ENCODE peak calls at places on chromosome X, in six cellular contexts. V is A549, U is transverse colon, D is gastrocnemius medialis, K is spleen, E is IMR-90. C is an unnamed sample. For H3K4me1, the result is how much of the 10 kb centered on the place peaks cover.

GRCh38 chrX:104330966-104331365 is 76.2 kb upstream of the ESX1 start:
- DNase-seq in V (no peak), U (no peak), D (no peak), K (no peak), E (peak), C (no peak)

GRCh38 chrX:39773923-39774803 is 323.6 kb downstream of the BCOR start:
- DNase-seq in V (no peak), U (no peak), D (no peak), K (peak), E (peak), C (no peak)

GRCh38 chrX:138930546-138930945 is 219.0 kb upstream of the FGF13 start:
- DNase-seq in V (no peak), U (no peak), D (no peak), K (no peak), E (no peak), C (no peak)

GRCh38 chrX:79117078-79117477 is 27.4 kb upstream of the GPR174 start:
- DNase-seq in V (no peak), U (no peak), D (no peak), K (no peak), E (no peak), C (no peak)

GRCh38 chrX:20354505-20354904 is 87.8 kb upstream of the RPS6KA3 start:
- DNase-seq in V (no peak), U (no peak), D (no peak), K (no peak), E (no peak), C (no peak)

GRCh38 chrX:150504399-150505186 is 63.8 kb upstream of the MTM1 start:
- DNase-seq in V (no peak), U (no peak), D (no peak), K (no peak), E (peak), C (no peak)

GRCh38 chrX:34300871-34301270 is 168.8 kb upstream of the FAM47A start:
- DNase-seq in V (no peak), U (no peak), D (no peak), K (no peak), E (peak), C (no peak)

GRCh38 chrX:109487640-109488039 is 5.8 kb upstream of the GUCY2F start:
- DNase-seq in V (no peak), U (no peak), D (no peak), K (no peak), E (no peak), C (no peak)

GRCh38 chrX:107712231-107713204 is 63.1 kb downstream of the TSC22D3 start:
- DNase-seq in V (no peak), U (peak), D (peak), K (peak), E (peak), C (peak)

GRCh38 chrX:10892605-10893225 is 218.4 kb upstream of the HCCS start:
- DNase-seq in V (no peak), U (no peak), D (no peak), K (no peak), E (peak), C (no peak)

GRCh38 chrX:136725446-136726104 is 55.2 kb downstream of the ARHGEF6 start:
- DNase-seq in V (no peak), U (no peak), D (peak), K (no peak), E (peak), C (no peak)

GRCh38 chrX:39206746-39207145 is 405.5 kb downstream of the MID1IP1 start:
- DNase-seq in V (no peak), U (no peak), D (no peak), K (no peak), E (no peak), C (no peak)

GRCh38 chrX:53279296-53280237 is 1.8 kb downstream of the IQSEC2 start:
- DNase-seq in V (no peak), U (peak), D (no peak), K (no peak), E (no peak), C (no peak)

GRCh38 chrX:27924261-27924660 is 57.0 kb downstream of the DCAF8L1 start:
- DNase-seq in V (no peak), U (no peak), D (no peak), K (no peak), E (peak), C (no peak)

GRCh38 chrX:68084765-68085164 is 348.5 kb downstream of the OPHN1 start:
- DNase-seq in V (no peak), U (no peak), D (peak), K (no peak), E (peak), C (no peak)

GRCh38 chrX:20143111-20143510 is 1.5 kb upstream of the EIF1AX start:
- DNase-seq in V (no peak), U (no peak), D (no peak), K (no peak), E (no peak), C (no peak)

GRCh38 chrX:103440621-103441020 is 64.3 kb downstream of the BEX3 start:
- DNase-seq in V (no peak), U (no peak), D (no peak), K (no peak), E (no peak), C (no peak)

GRCh38 chrX:72554448-72555140 is 18.0 kb downstream of the HDAC8 start:
- DNase-seq in V (peak), U (no peak), D (no peak), K (no peak), E (no peak), C (peak)
- TF ChIP-seq CTCF in V (peak), U (no peak), D (no peak), K (no peak), E (no peak), C (no peak)

DNA sequence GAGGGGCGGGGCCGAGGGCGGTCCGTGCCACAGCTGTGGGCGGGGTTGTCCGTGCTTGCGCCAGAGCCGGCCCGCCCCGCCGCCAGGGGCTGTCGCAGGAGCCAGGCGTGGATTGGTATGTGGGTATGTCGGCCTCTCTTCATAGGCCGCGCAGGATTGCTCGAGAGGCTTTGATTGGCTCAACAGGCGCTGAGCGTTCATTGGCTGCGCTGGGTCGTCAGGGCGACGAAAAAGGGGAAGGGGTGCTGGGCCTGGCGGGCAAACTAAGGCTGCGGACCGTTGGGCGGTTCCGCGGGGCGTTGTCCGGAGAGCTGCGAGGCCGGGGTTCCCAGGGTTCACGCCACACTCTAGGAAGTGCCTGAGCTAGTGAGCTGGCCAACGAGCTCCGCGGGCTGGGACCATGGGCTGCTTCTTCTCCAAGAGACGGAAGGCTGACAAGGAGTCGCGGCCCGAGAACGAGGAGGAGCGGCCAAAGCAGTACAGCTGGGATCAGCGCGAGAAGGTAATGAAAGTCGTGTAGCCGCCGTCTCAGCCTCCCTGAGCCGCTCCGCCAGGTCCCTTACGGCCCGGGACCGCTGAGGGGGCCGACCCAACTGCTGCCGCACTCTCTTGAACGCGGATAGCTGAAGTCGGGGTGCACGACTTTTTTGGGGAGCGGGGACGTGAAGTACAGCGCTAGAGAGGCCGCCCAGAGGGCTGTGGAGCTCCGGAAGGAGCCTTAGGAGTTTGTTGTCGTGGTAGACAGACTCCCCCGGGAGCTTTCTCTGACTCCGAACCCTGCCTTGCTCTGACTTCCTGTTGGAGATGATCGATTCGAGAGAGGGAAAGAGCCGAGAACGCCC is at the start of gene RP2:
- DNase-seq in V (peak), U (peak), D (peak), K (peak), E (peak), C (peak)
- TF ChIP-seq POLR2A in V (peak), U (peak), D (peak), K (peak), E (peak), C (peak)

GRCh38 chrX:21963226-21963625 is 22.7 kb downstream of the SMS start:
- DNase-seq in V (no peak), U (no peak), D (no peak), K (no peak), E (no peak), C (no peak)

GRCh38 chrX:21958888-21959287 is 18.4 kb downstream of the SMS start:
- DNase-seq in V (no peak), U (no peak), D (no peak), K (no peak), E (peak), C (no peak)

GRCh38 chrX:21960569-21960968 is 20.1 kb downstream of the SMS start:
- DNase-seq in V (no peak), U (no peak), D (no peak), K (no peak), E (no peak), C (no peak)

GRCh38 chrX:21959362-21960051 is 19.0 kb downstream of the SMS start:
- DNase-seq in V (no peak), U (no peak), D (no peak), K (no peak), E (no peak), C (no peak)

DNA sequence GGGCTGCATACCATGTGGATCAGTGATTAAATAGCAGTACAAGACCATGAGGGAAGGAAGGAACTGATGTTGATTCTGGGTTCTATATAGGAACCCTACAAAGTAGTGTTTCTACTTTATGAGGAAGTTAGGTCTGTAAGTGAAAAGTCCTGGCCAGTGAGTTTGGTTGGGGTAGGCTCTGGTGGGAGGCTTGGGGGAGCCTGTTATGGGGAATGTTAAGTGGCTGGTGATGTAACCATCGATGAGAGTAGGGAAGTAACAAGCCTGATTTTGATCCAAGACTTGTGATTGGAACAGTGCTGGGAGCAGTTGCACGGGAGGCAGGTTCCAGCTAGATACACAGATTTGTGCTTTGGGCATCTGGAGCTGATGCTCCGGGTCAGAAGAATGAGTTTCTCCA is 20.6 kb downstream of the SMS start:
- DNase-seq in V (no peak), U (no peak), D (no peak), K (no peak), E (no peak), C (no peak)
- H3K4me1 ChIP-seq in V (under half), U (under half), D (under half), K (under half), E (under half), C (under half)

DNA sequence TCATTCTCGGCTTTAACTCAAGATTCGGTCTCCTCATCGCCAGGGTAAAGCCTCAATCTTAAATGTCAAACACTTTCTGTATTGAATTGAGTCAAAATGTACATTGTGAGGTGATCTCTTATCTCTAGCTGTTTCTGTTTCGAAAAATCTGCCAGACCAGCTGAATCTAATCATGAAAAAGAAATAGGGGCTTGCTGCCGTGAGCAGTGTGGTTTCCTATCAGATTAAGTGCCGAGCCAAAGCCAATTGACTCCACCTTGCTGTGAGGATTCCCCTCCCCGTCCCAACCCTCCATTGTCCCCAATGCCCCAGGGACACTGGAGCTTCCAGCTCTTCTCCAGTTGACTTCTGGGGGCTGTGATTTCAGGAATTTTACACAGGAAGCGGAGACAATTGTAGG is 12.5 kb upstream of the CRLF2 start:
- DNase-seq in V (no peak), U (no peak), D (no peak), K (no peak), E (no peak), C (no peak)
- TF ChIP-seq CTCF in V (no peak), U (no peak), D (no peak), K (no peak), E (no peak), C (no peak)

GRCh38 chrX:14006489-14006888 is 23.2 kb downstream of the GEMIN8 start:
- DNase-seq in V (no peak), U (no peak), D (no peak), K (no peak), E (no peak), C (no peak)

GRCh38 chrX:14003876-14004425 is 25.7 kb downstream of the GEMIN8 start:
- DNase-seq in V (no peak), U (no peak), D (no peak), K (no peak), E (no peak), C (no peak)

GRCh38 chrX:14003028-14003427 is 26.7 kb downstream of the GEMIN8 start:
- DNase-seq in V (no peak), U (no peak), D (no peak), K (no peak), E (no peak), C (no peak)
- TF ChIP-seq POLR2A in V (no peak), U (no peak), D (no peak), K (no peak), E (no peak), C (no peak)

GRCh38 chrX:13690836-13691235 is 1.9 kb downstream of the RAB9A start:
- DNase-seq in V (no peak), U (no peak), D (no peak), K (no peak), E (no peak), C (no peak)
- H3K4me1 ChIP-seq in V (under half), U (under half), D (under half), K (under half), E (under half), C (under half)

GRCh38 chrX:118536687-118537461 is 41.3 kb downstream of the DOCK11 start:
- DNase-seq in V (peak), U (no peak), D (no peak), K (no peak), E (peak), C (no peak)
- TF ChIP-seq CTCF in V (peak), U (peak), D (no peak), K (peak), E (peak), C (no peak)

DNA sequence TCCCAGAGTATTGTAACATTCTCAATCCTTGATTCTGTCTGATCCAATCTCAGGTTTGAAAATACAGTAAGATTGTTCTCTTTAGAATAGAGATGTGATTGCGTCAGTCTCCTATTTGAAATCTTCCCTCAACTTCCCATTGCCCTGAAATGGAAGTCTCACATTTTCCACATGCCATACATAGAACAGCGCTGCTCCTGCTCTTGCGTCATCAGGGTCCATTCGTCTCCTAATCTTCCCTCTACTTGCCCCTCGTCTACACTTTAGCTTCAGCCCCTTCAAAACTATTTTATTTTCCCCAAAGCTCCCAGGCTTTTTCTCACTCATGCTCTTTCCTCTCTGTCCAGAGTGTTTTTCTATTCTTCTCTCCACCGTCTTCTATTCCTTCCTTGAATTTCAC is 301.7 kb upstream of the MAGEB2 start:
- DNase-seq in V (no peak), U (no peak), D (no peak), K (no peak), E (no peak), C (no peak)
- TF ChIP-seq POLR2A in V (no peak), U (no peak), D (no peak), K (no peak), E (no peak), C (no peak)

GRCh38 chrX:71954458-71954857 is 43.8 kb downstream of the NHSL2 start:
- DNase-seq in V (no peak), U (no peak), D (no peak), K (no peak), E (no peak), C (no peak)
- H3K4me1 ChIP-seq in V (under half), U (under half), D (under half), K (under half), E (under half), C (under half)